ENCODE peak calls at places on chromosomes 2 and 18, in ten cellular contexts. U, D, P, R, Q, L, Z, G, T and O are unnamed samples.

GRCh38 chr2:28833740-28834139 is 23.1 kb downstream of the SPDYA start:
- DNase-seq in U (no peak), D (no peak), P (no peak), R (no peak), Q (no peak), L (no peak), Z (no peak), G (no peak), T (no peak), O (no peak)

GRCh38 chr2:231394201-231395141 is 1.0 kb upstream of the B3GNT7 start:
- DNase-seq in U (no peak), D (no peak), P (no peak), R (peak; percentile 61), Q (no peak), L (no peak), Z (no peak), G (peak; percentile 92), T (no peak), O (no peak)

GRCh38 chr2:105262662-105263091 is 21.1 kb downstream of the GPR45 start:
- DNase-seq in U (no peak), D (no peak), P (no peak), R (no peak), Q (no peak), L (no peak), Z (no peak), G (no peak), T (no peak), O (no peak)

GRCh38 chr2:9473985-9474360 is 378 bp upstream of the IAH1 start:
- DNase-seq in U (no peak), D (no peak), P (peak; percentile 57), R (peak; percentile 47), Q (peak; percentile 64), L (peak; percentile 6), Z (no peak), G (no peak), T (no peak), O (no peak)

GRCh38 chr2:216292886-216293291 is 79.4 kb downstream of the MARCHF4 start:
- DNase-seq in U (peak; percentile 29), D (no peak), P (no peak), R (peak; percentile 18), Q (no peak), L (no peak), Z (no peak), G (peak; percentile 84), T (no peak), O (no peak)

GRCh38 chr2:45533771-45534170 is 77.3 kb downstream of the SRBD1 start:
- DNase-seq in U (peak; percentile 94), D (no peak), P (no peak), R (no peak), Q (no peak), L (no peak), Z (no peak), G (no peak), T (peak; percentile 78), O (no peak)

GRCh38 chr18:48803518-48803917 is 147.2 kb downstream of the SMAD7 start:
- DNase-seq in U (no peak), D (no peak), P (no peak), R (no peak), Q (no peak), L (no peak), Z (no peak), G (peak; percentile 39), T (no peak), O (no peak)

GRCh38 chr18:3450358-3451107 is 561 bp downstream of the TGIF1 start:
- DNase-seq in U (no peak), D (no peak), P (peak; percentile 75), R (peak; percentile 70), Q (peak; percentile 75), L (peak; percentile 36), Z (no peak), G (no peak), T (peak; percentile 73), O (peak; percentile 60)

GRCh38 chr2:182033449-182033848 is 47.8 kb downstream of the PPP1R1C start:
- DNase-seq in U (no peak), D (no peak), P (no peak), R (no peak), Q (no peak), L (no peak), Z (no peak), G (no peak), T (no peak), O (no peak)

GRCh38 chr2:241150660-241151530 is 628 bp downstream of the PPP1R7 start:
- DNase-seq in U (no peak), D (no peak), P (no peak), R (no peak), Q (peak; percentile 59), L (no peak), Z (no peak), G (no peak), T (peak; percentile 51), O (peak; percentile 37)

DNA sequence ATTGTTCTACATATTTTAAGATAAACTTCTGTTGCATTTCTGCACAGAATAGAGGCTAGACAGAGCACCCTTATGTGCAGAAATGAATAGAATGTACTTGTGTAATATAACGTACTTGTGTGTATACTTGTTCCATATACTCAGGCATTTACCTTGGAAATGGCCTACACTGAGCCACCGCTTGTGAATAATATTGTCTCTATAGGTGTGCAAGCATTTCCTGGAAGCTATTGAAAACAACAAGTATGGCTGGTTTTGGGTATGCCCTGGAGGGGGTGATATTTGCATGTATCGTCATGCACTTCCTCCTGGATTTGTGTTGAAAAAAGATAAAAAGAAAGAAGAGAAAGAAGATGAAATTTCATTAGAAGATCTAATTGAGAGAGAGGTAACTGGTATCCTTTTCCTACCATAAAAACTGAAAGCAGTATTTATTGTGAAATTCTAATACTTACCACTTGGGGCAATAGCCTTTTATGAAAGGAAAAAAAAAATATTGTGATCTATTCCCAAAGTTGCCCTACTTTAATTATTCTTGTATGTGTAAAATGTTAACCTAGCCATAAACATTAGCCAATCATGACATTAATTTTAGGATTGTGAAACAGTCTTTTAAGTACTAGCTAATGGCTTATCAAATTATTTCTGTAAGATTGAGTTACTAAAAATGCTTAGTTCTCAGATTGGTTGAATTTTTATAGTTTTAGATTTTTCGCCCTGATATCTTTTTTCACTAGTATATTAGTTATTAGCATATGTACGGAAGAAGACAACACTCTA is 18.0 kb downstream of the ZC3H15 start:
- DNase-seq in U (no peak), D (no peak), P (no peak), R (no peak), Q (no peak), L (no peak), Z (no peak), G (no peak), T (peak; percentile 37), O (no peak)
- TF ChIP-seq CTCF in U (peak; percentile 38), D (peak; percentile 72), P (peak; percentile 46), R (peak; percentile 59), Q (peak; percentile 21), L (peak; percentile 63), Z (peak; percentile 56), G (peak; percentile 78), T (peak; percentile 62), O (peak; percentile 74)

GRCh38 chr2:211216221-211216620 is 659.8 kb downstream of the CPS1 start:
- DNase-seq in U (no peak), D (no peak), P (no peak), R (no peak), Q (no peak), L (peak; percentile 6), Z (no peak), G (no peak), T (no peak), O (no peak)
- TF ChIP-seq CTCF in U (no peak), D (peak; percentile 44), P (no peak), R (peak; percentile 27), Q (no peak), L (peak; percentile 25), Z (peak; percentile 28), G (peak; percentile 83), T (no peak), O (no peak)

DNA sequence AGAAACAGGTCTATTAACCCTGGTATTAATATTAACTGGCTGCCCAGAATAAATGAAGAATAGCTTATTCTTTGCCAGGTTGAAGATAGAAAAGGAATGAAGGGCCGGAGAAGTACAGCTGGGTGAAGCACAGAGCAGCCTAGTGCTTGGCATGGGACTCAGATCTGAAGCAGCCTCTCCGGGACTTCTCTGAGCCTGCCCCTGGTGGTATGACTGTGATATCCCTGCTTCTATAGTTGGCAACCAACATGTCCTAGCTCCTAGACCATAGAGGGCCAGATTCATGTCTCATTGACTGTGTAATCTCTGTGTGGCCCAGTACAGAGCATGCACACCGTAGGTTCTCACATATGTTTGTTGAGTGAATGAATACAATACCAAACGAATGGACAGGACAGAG is 107.8 kb downstream of the MSH2 start:
- DNase-seq in U (no peak), D (no peak), P (no peak), R (no peak), Q (no peak), L (no peak), Z (no peak), G (peak; percentile 68), T (no peak), O (no peak)
- TF ChIP-seq CTCF in U (no peak), D (no peak), P (no peak), R (no peak), Q (no peak), L (no peak), Z (no peak), G (peak; percentile 67), T (peak; percentile 6), O (no peak)

GRCh38 chr2:167388497-167388896 is 500.2 kb downstream of the XIRP2 start:
- DNase-seq in U (no peak), D (no peak), P (no peak), R (no peak), Q (no peak), L (no peak), Z (no peak), G (no peak), T (no peak), O (no peak)
- TF ChIP-seq CTCF in U (no peak), D (no peak), P (no peak), R (no peak), Q (no peak), L (no peak), Z (no peak), G (no peak), T (no peak), O (no peak)

DNA sequence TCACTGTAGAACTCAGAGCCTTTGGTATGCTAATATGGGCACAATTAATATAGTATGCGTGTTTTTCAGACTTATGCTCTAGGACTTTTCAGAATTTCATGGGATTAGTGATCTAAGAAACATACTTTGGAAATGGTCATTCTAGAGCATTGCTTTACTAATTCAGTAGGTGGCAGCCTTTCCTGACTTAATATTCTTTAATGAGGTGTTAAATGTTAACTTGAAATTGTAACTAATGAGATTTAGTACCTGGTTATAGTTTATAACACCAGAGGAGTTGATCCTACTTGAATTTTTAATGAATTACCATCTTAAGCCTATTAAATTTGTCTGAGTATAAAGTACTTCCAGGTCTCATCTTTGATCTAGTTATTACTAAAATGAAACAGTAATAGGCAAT is 28.5 kb downstream of the ACTR2 start:
- DNase-seq in U (no peak), D (no peak), P (no peak), R (no peak), Q (no peak), L (no peak), Z (no peak), G (no peak), T (no peak), O (no peak)
- TF ChIP-seq CTCF in U (no peak), D (peak; percentile 29), P (no peak), R (peak; percentile 20), Q (no peak), L (no peak), Z (no peak), G (peak; percentile 50), T (peak; percentile 18), O (no peak)